ENCODE peak calls at places on chromosomes 4 and X, in five cellular contexts. P, M, S, K and T are unnamed samples. For H3K9me3 and H3K36me3, the result is how much of the 10 kb centered on the place peaks cover.

GRCh38 chr4:125739760-125740159 is 425.0 kb downstream of the FAT4 start:
- DNase-seq in S (no peak), K (no peak), M (no peak), P (no peak), T (no peak)

GRCh38 chr4:79325864-79326328 is at the start of gene NAA11:
- DNase-seq in M (no peak), P (no peak), S (no peak), K (no peak), T (no peak)

GRCh38 chr4:148311493-148311892 is 130.7 kb downstream of the NR3C2 start:
- DNase-seq in M (no peak), S (no peak), K (no peak), P (no peak), T (no peak)

GRCh38 chrX:74514384-74514783 is 93.1 kb downstream of the SLC16A2 start:
- DNase-seq in P (no peak), K (no peak), M (no peak), S (no peak), T (no peak)

GRCh38 chr4:84814100-84814750 is 152.3 kb downstream of the WDFY3 start:
- DNase-seq in M (no peak), P (no peak), S (no peak), K (no peak), T (peak)

GRCh38 chrX:124502144-124502543 is 155.8 kb downstream of the SH2D1A start:
- DNase-seq in K (no peak), P (no peak), M (no peak), S (no peak), T (no peak)

GRCh38 chr4:86730310-86730709 is 118.9 kb downstream of the SLC10A6 start:
- DNase-seq in P (no peak), M (no peak), K (no peak), S (no peak), T (no peak)

GRCh38 chr4:39103291-39103690 is 41.3 kb downstream of the KLHL5 start:
- DNase-seq in M (no peak), K (no peak), P (no peak), S (no peak), T (no peak)

GRCh38 chr4:128776794-128777216 is 32.7 kb upstream of the JADE1 start:
- DNase-seq in K (peak), M (no peak), S (no peak), P (no peak), T (peak)

GRCh38 chr4:24913099-24913445 is 230 bp upstream of the CCDC149 start:
- DNase-seq in K (no peak), M (no peak), P (no peak), S (no peak), T (no peak)

GRCh38 chr4:10031663-10032590 is 10.6 kb upstream of the SLC2A9 start:
- DNase-seq in S (no peak), K (no peak), P (no peak), M (no peak), T (no peak)

GRCh38 chrX:150648296-150648940 is 44.8 kb upstream of the MTMR1 start:
- DNase-seq in S (no peak), P (no peak), M (no peak), K (no peak), T (no peak)

GRCh38 chr4:33270403-33270802 is 2550.2 kb downstream of the PCDH7 start:
- DNase-seq in P (no peak), M (no peak), S (no peak), K (no peak), T (no peak)

GRCh38 chr4:122652379-122652778 is 31.5 kb upstream of the IL21 start:
- DNase-seq in P (peak), K (peak), S (no peak), M (no peak), T (peak)

GRCh38 chr4:148962539-148963290 is 520.5 kb upstream of the NR3C2 start:
- DNase-seq in S (no peak), P (no peak), M (no peak), K (no peak), T (no peak)

GRCh38 chr4:141099326-141099725 is 33.9 kb downstream of the RNF150 start:
- DNase-seq in S (no peak), M (no peak), K (no peak), P (no peak), T (no peak)

GRCh38 chr4:185269286-185269685 is 59.9 kb downstream of the SNX25 start:
- DNase-seq in S (no peak), M (no peak), P (no peak), K (no peak), T (no peak)

GRCh38 chr4:58275856-58276255 is 1165.7 kb upstream of the IGFBP7 start:
- DNase-seq in M (no peak), P (no peak), S (no peak), K (no peak), T (no peak)

GRCh38 chrX:136780738-136781137 is at the start of gene ARHGEF6:
- DNase-seq in P (no peak), M (no peak), S (no peak), K (no peak), T (no peak)

GRCh38 chr4:76589872-76590846 is 155.1 kb downstream of the SHROOM3 start:
- DNase-seq in S (no peak), M (no peak), P (no peak), K (peak), T (peak)

GRCh38 chrX:21509912-21510311 is 135.7 kb downstream of the CNKSR2 start:
- DNase-seq in M (no peak), P (no peak), S (no peak), K (no peak), T (no peak)

GRCh38 chr4:94409947-94410346 is 41.8 kb upstream of the PDLIM5 start:
- DNase-seq in P (no peak), M (no peak), S (no peak), K (no peak), T (no peak)

GRCh38 chr4:122576261-122577188 is 44.3 kb downstream of the IL21 start:
- DNase-seq in M (no peak), P (peak), K (no peak), S (no peak), T (no peak)

GRCh38 chr4:184396001-184396400 is 78.3 kb downstream of the IRF2 start:
- DNase-seq in S (no peak), K (no peak), P (no peak), M (no peak), T (no peak)

GRCh38 chr4:140533951-140534480 is 10.0 kb downstream of the ELMOD2 start:
- DNase-seq in S (no peak), K (no peak), M (no peak), P (no peak), T (no peak)

GRCh38 chrX:71533850-71534515 is 1.1 kb downstream of the OGT start:
- DNase-seq in K (peak), S (peak), M (peak), P (peak), T (peak)

GRCh38 chr4:71417150-71417549 is 78.3 kb downstream of the SLC4A4 start:
- DNase-seq in P (no peak), M (no peak), K (no peak), S (no peak), T (no peak)

GRCh38 chr4:161577604-161578301 is 586.0 kb downstream of the FSTL5 start:
- DNase-seq in S (no peak), M (no peak), K (no peak), P (no peak), T (no peak)

GRCh38 chrX:67563469-67564448 is 19.9 kb downstream of the AR start:
- DNase-seq in M (no peak), S (no peak), K (peak), P (no peak), T (no peak)

GRCh38 chr4:39528056-39528465 is 822 bp upstream of the UGDH start:
- DNase-seq in M (no peak), S (no peak), K (no peak), P (no peak), T (peak)

GRCh38 chr4:8473198-8473919 is 32.8 kb downstream of the TRMT44 start:
- DNase-seq in K (peak), P (no peak), M (no peak), S (no peak), T (no peak)

GRCh38 chrX:49179358-49179757 is 6.8 kb downstream of the PRICKLE3 start:
- DNase-seq in M (no peak), P (no peak), S (no peak), K (no peak), T (no peak)

GRCh38 chrX:49164589-49165360 is 2.2 kb downstream of the MAGIX start:
- DNase-seq in K (no peak), S (no peak), M (no peak), P (no peak), T (no peak)

GRCh38 chr4:148397006-148397673 is 45.1 kb downstream of the NR3C2 start:
- DNase-seq in P (no peak), S (no peak), M (no peak), K (no peak), T (no peak)

GRCh38 chr4:147138171-147138570 is 192.5 kb upstream of the TTC29 start:
- DNase-seq in S (no peak), K (no peak), M (no peak), P (no peak), T (no peak)

GRCh38 chrX:154402622-154403127 is 4.5 kb downstream of the RPL10 start:
- DNase-seq in K (no peak), P (no peak), M (no peak), S (no peak), T (no peak)

GRCh38 chr4:29900336-29900735 is 819.8 kb upstream of the PCDH7 start:
- DNase-seq in P (no peak), S (no peak), M (no peak), K (no peak), T (no peak)

DNA sequence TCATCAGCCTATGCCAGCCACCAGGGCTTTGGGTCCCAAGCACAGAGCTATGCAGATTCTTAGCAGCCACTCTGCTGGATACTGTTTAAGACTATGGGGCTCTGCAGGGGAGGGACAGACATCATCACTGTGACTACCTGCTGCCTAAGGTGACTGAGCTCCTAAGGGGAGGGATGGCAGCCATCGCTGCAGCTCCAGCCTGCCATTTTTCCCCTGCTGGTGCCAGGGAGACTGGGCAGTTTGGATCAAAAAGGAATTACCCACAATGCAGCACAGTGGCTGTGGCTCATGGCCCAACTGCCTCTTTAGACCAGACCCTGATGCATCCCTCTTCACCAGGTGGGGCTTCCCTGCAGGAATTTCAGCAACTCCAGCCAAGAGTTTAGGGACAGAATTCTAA is 28.6 kb upstream of the INPP4B start:
- DNase-seq in M (no peak), S (no peak), P (no peak), K (no peak), T (no peak)
- H3K9me3 ChIP-seq in M (under half), S (under half), P (under half), K (under half), T (under half)

GRCh38 chr4:2913168-2913567 is 50.0 kb downstream of the NOP14 start:
- DNase-seq in M (no peak), P (no peak), K (no peak), S (no peak), T (no peak)
- H3K36me3 ChIP-seq in M (half or more), P (half or more), K (under half), S (under half), T (under half)

GRCh38 chr4:158193171-158193749 is 17.0 kb upstream of the TMEM144 start:
- DNase-seq in S (no peak), K (no peak), P (no peak), M (no peak), T (no peak)
- H3K9me3 ChIP-seq in S (under half), K (under half), P (under half), M (under half), T (under half)

GRCh38 chrX:45750639-45751038 is 550.0 kb upstream of the DIPK2B start:
- DNase-seq in K (no peak), M (no peak), S (no peak), P (no peak), T (no peak)
- H3K36me3 ChIP-seq in K (under half), M (under half), S (under half), P (under half), T (half or more)

DNA sequence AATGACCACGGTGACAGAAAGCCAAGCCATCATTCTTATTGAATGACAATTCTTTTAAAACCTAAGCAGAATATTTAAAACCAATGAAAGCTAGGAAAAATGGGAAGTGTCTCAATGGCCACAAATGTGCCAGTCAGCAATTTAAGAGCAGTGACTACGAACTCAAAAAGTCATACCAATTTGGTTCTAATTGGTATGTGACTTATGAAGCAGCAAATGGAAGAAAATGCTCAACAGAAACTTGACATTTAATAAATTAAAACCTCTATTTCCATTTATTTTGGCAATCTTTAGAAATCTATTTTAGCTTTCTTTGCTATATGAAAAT is 25.7 kb upstream of the BCLAF3 start:
- DNase-seq in K (no peak), S (no peak), P (no peak), M (no peak), T (no peak)
- H3K9me3 ChIP-seq in K (under half), S (under half), P (under half), M (under half), T (under half)

GRCh38 chr4:2830632-2831610 is 12.7 kb upstream of the ADD1 start:
- DNase-seq in P (no peak), K (peak), M (no peak), S (no peak), T (no peak)
- H3K36me3 ChIP-seq in P (half or more), K (under half), M (under half), S (under half), T (under half)

DNA sequence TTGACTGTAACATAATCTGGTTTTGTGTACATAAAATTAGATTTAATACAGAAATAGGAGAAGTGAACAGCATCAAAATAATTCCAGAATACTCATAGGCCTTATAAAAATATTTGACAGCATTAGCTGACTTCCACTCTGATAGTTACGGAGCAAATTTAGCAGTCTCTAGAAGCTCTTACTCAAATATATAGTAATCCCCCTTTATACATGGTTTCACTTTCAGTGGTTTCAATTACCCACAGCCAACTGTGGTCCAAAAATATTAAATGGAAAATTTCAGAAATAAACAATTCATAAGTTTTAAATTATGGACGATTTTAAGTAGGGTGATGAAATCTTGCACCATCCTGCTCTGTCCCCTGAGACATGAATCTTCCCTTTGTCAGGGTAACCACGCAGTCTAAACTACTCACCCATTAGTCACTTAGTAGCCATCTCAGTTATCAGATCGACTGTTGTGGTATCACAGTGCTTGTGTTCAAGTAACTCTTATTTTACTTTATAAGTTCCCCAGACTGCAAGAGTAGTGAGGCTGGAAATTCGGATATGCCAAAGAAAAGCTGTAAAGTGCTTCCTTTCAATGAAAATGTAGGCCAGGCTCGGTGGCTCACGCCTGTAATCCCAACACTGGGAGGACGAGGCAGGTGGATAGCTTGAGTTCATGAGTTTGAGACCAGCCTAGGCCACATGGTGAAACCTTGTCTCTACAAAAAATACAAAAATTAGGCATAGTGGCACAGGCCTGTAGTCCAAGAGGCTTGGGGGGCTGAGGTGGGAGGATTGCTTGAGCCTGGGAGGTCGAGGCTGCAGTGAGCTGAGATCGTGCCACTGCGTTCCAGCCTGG is 17.2 kb upstream of the RTL9 start:
- DNase-seq in S (no peak), M (no peak), P (no peak), K (no peak), T (peak)
- H3K9me3 ChIP-seq in S (under half), M (under half), P (under half), K (under half), T (under half)

GRCh38 chrX:129790146-129790545 is 10.4 kb downstream of the SASH3 start:
- DNase-seq in M (no peak), K (no peak), S (no peak), P (no peak), T (no peak)
- H3K36me3 ChIP-seq in M (half or more), K (under half), S (under half), P (half or more), T (under half)